ENCODE peak calls at places on chromosomes 3 and 15, in eight cellular contexts. B is transverse colon; F is stomach; C is AG04450; G is astrocyte; Q is fibroblast of lung; A is Peyer's patch; K is CD8-positive, alpha-beta T cell. H is an unnamed sample.

GRCh38 chr15:31858026-31858425 is 172.3 kb upstream of the CHRNA7 start:
- DNase-seq in B (no peak), F (no peak), C (no peak), G (no peak), Q (no peak), A (no peak), K (no peak), H (no peak)

GRCh38 chr3:182810574-182811268 is 17.4 kb downstream of the ATP11B start:
- DNase-seq in B (no peak), F (no peak), C (no peak), G (no peak), Q (peak; percentile 63), A (no peak), K (no peak), H (no peak)

GRCh38 chr3:59406943-59407342 is 357.1 kb upstream of the CFAP20DC start:
- DNase-seq in B (no peak), F (no peak), C (no peak), G (no peak), Q (no peak), A (no peak), K (no peak), H (no peak)

GRCh38 chr15:40087991-40088928 is 20.4 kb downstream of the BMF start:
- DNase-seq in B (no peak), F (no peak), C (no peak), G (no peak), Q (no peak), A (no peak), K (no peak), H (no peak)

GRCh38 chr3:13364602-13365271 is 55.4 kb downstream of the NUP210 start:
- DNase-seq in B (no peak), F (no peak), C (no peak), G (peak; percentile 25), Q (no peak), A (no peak), K (no peak), H (peak; percentile 28)

GRCh38 chr3:140207541-140207940 is 272.6 kb downstream of the CLSTN2 start:
- DNase-seq in B (no peak), F (no peak), C (no peak), G (no peak), Q (no peak), A (no peak), K (no peak), H (no peak)

GRCh38 chr3:111282024-111282423 is 210.4 kb downstream of the NECTIN3 start:
- DNase-seq in B (no peak), F (no peak), C (no peak), G (no peak), Q (no peak), A (no peak), K (no peak), H (no peak)

GRCh38 chr15:90286678-90287077 is 21.2 kb downstream of the NGRN start:
- DNase-seq in B (no peak), F (no peak), C (no peak), G (no peak), Q (peak; percentile 52), A (no peak), K (peak; percentile 66), H (no peak)

GRCh38 chr3:126551066-126551838 is 7.5 kb downstream of the C3orf22 start:
- DNase-seq in B (peak; percentile 2), F (peak; percentile 10), C (no peak), G (no peak), Q (no peak), A (peak; percentile 27), K (no peak), H (no peak)

GRCh38 chr15:78298983-78299301 is 467 bp downstream of the SKIC8 start:
- DNase-seq in B (no peak), F (no peak), C (no peak), G (peak; percentile 18), Q (no peak), A (no peak), K (no peak), H (peak; percentile 24)

GRCh38 chr15:78301326-78301725 is 1.9 kb upstream of the SKIC8 start:
- DNase-seq in B (no peak), F (no peak), C (no peak), G (no peak), Q (no peak), A (no peak), K (no peak), H (no peak)

GRCh38 chr15:78301813-78302212 is 2.4 kb upstream of the SKIC8 start:
- DNase-seq in B (no peak), F (no peak), C (no peak), G (peak; percentile 30), Q (no peak), A (no peak), K (no peak), H (no peak)

GRCh38 chr15:78302579-78302978 is 3.2 kb upstream of the SKIC8 start:
- DNase-seq in B (no peak), F (no peak), C (peak; percentile 39), G (peak; percentile 86), Q (peak; percentile 91), A (no peak), K (no peak), H (peak; percentile 49)

DNA sequence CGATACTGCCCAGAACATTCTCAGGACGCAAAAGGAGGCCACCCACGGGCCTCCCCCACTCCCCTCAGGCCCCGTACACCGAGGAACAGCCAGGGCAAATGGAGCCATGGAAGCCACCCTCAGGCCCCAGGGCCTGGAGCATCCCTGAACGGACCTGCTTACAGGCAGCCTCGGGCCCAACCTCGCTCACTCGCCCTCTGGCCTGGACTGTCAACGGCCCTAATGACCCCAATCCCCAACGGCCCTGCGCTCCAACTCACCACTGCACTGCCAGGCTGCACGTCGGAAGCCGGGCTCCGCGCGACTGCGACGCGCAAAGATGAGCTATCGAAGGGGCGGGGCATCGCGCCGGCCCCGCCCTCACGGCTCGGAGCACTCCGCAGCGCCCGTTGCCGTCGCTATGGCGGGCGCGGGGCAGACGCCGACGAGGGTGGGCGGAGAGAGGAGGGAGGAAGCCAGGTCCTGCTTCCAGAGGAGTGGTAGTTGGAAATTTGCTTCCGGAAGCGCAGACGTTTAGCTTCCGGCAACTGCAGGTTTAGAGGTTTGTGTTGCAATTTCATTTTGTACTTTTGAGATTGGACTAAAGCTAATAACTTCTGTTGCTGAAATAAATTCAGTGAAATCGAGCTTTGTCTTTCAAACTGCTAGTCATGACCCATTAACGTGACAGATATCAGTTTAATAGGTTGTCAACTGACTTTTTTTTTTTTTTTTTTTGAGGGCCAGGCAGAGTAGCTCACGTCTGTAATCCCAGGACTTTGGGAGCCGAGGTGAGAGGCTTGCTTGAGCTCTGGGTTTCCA is at the start of gene SKIC8:
- DNase-seq in B (peak; percentile 93), F (peak; percentile 92), C (peak; percentile 72), G (peak; percentile 83), Q (peak; percentile 92), A (peak; percentile 96), K (peak; percentile 91), H (peak; percentile 84)
- TF ChIP-seq CTCF in B (no peak), F (no peak), C (no peak), G (no peak), Q (no peak), A (no peak), K (no peak), H (no peak)

GRCh38 chr3:129068291-129068886 is 7.8 kb downstream of the GP9 start:
- DNase-seq in B (no peak), F (no peak), C (no peak), G (no peak), Q (no peak), A (no peak), K (no peak), H (no peak)
- H3K4me3 ChIP-seq in B (peak overlapping the region; percentile 9), F (peak overlapping the region; percentile 41), C (peak overlapping the region; percentile 41), G (no peak overlapping the region), Q (peak overlapping the region; percentile 36), A (peak overlapping the region; percentile 15), K (peak overlapping the region; percentile 33), H (peak overlapping the region; percentile 47)

GRCh38 chr15:65836665-65837064 is 32.6 kb upstream of the RAB11A start:
- DNase-seq in B (no peak), F (no peak), C (no peak), G (no peak), Q (no peak), A (no peak), K (no peak), H (no peak)
- TF ChIP-seq CTCF in B (no peak), F (no peak), C (no peak), G (no peak), Q (no peak), A (peak; percentile 29), K (peak; percentile 19), H (peak; percentile 15)

GRCh38 chr3:10299175-10299574 is 6.4 kb upstream of the GHRL start:
- DNase-seq in B (no peak), F (no peak), C (no peak), G (no peak), Q (no peak), A (no peak), K (no peak), H (no peak)

GRCh38 chr3:10303105-10303504 is 10.4 kb upstream of the GHRL start:
- DNase-seq in B (no peak), F (no peak), C (no peak), G (no peak), Q (no peak), A (no peak), K (no peak), H (no peak)

GRCh38 chr3:10303785-10304184 is 11.0 kb upstream of the GHRL start:
- DNase-seq in B (no peak), F (no peak), C (no peak), G (no peak), Q (no peak), A (no peak), K (no peak), H (no peak)

GRCh38 chr3:10300087-10300486 is 7.3 kb upstream of the GHRL start:
- DNase-seq in B (no peak), F (no peak), C (no peak), G (no peak), Q (no peak), A (no peak), K (no peak), H (no peak)

GRCh38 chr3:10299679-10300078 is 6.9 kb upstream of the GHRL start:
- DNase-seq in B (no peak), F (no peak), C (no peak), G (no peak), Q (no peak), A (no peak), K (no peak), H (no peak)
- H3K4me3 ChIP-seq in B (no peak overlapping the region), F (no peak overlapping the region), C (no peak overlapping the region), G (no peak overlapping the region), Q (no peak overlapping the region), A (no peak overlapping the region), K (no peak overlapping the region), H (no peak overlapping the region)